ENCODE peak calls at places on chromosome 17, in seven cellular contexts. K, L, M, F, N, R and W are unnamed samples.

GRCh38 chr17:51087072-51087757 is 33.5 kb downstream of the SPAG9 start:
- DNase-seq in K (no peak), L (no peak), M (no peak), F (no peak), N (no peak), R (no peak), W (no peak)

GRCh38 chr17:48456584-48456983 is 26.6 kb upstream of the SKAP1 start:
- DNase-seq in K (peak), L (no peak), M (peak), F (no peak), N (no peak), R (no peak), W (no peak)

GRCh38 chr17:47205419-47205963 is 3.7 kb upstream of the MYL4 start:
- DNase-seq in K (no peak), L (peak), M (no peak), F (peak), N (peak), R (no peak), W (peak)

GRCh38 chr17:13031718-13032350 is 14.0 kb upstream of the ELAC2 start:
- DNase-seq in K (peak), L (peak), M (peak), F (peak), N (peak), R (peak), W (no peak)

GRCh38 chr17:10019941-10020403 is 114.9 kb upstream of the RCVRN start:
- DNase-seq in K (no peak), L (no peak), M (no peak), F (no peak), N (no peak), R (no peak), W (no peak)

GRCh38 chr17:69728816-69729215 is 314.3 kb downstream of the MAP2K6 start:
- DNase-seq in K (no peak), L (no peak), M (no peak), F (no peak), N (no peak), R (no peak), W (no peak)

GRCh38 chr17:78684026-78684425 is 98.0 kb downstream of the CYTH1 start:
- DNase-seq in K (no peak), L (no peak), M (no peak), F (no peak), N (no peak), R (no peak), W (no peak)

GRCh38 chr17:30922235-30922993 is 669 bp downstream of the ADAP2 start:
- DNase-seq in K (no peak), L (no peak), M (no peak), F (peak), N (peak), R (peak), W (no peak)

GRCh38 chr17:12712941-12713340 is 47.3 kb downstream of the MYOCD start:
- DNase-seq in K (no peak), L (no peak), M (no peak), F (no peak), N (no peak), R (no peak), W (no peak)

GRCh38 chr17:4519361-4519788 is 20.7 kb downstream of the SPNS2 start:
- DNase-seq in K (no peak), L (peak), M (no peak), F (peak), N (no peak), R (no peak), W (no peak)

GRCh38 chr17:80907281-80907680 is 84.4 kb upstream of the CHMP6 start:
- DNase-seq in K (no peak), L (no peak), M (no peak), F (no peak), N (no peak), R (no peak), W (no peak)

GRCh38 chr17:50542795-50543774 is 3.9 kb upstream of the SPATA20 start:
- DNase-seq in K (no peak), L (peak), M (peak), F (no peak), N (peak), R (no peak), W (no peak)

GRCh38 chr17:42536372-42537155 is 523 bp downstream of the NAGLU start:
- DNase-seq in K (peak), L (peak), M (peak), F (peak), N (peak), R (peak), W (peak)

GRCh38 chr17:78390241-78391050 is 12.0 kb downstream of the PGS1 start:
- DNase-seq in K (peak), L (no peak), M (peak), F (peak), N (no peak), R (no peak), W (no peak)

GRCh38 chr17:66952031-66952524 is 12.4 kb upstream of the CACNG4 start:
- DNase-seq in K (peak), L (peak), M (peak), F (no peak), N (peak), R (no peak), W (no peak)
- TF ChIP-seq EP300 in K (no peak), L (no peak), M (peak), F (no peak), N (no peak), R (no peak), W (no peak)

GRCh38 chr17:35537569-35538209 is at the start of gene SLFN12L:
- DNase-seq in K (peak), L (no peak), M (no peak), F (no peak), N (no peak), R (no peak), W (no peak)
- TF ChIP-seq POLR2A in K (no peak), L (no peak), M (no peak), F (no peak), N (no peak), R (no peak), W (no peak)

GRCh38 chr17:75785016-75785769 is 587 bp downstream of the UNK start:
- DNase-seq in K (peak), L (peak), M (no peak), F (peak), N (peak), R (peak), W (peak)
- TF ChIP-seq EP300 in K (peak), L (peak), M (no peak), F (peak), N (peak), R (peak), W (peak)

GRCh38 chr17:82244413-82245140 is 15.7 kb downstream of the SLC16A3 start:
- DNase-seq in K (no peak), L (no peak), M (peak), F (peak), N (peak), R (no peak), W (no peak)

GRCh38 chr17:82241926-82242697 is 13.3 kb downstream of the SLC16A3 start:
- DNase-seq in K (peak), L (no peak), M (no peak), F (peak), N (peak), R (peak), W (peak)

GRCh38 chr17:82242698-82242976 is 13.8 kb downstream of the SLC16A3 start:
- DNase-seq in K (no peak), L (no peak), M (no peak), F (peak), N (no peak), R (peak), W (no peak)

GRCh38 chr17:82243648-82244412 is 15.0 kb downstream of the SLC16A3 start:
- DNase-seq in K (no peak), L (no peak), M (no peak), F (peak), N (no peak), R (no peak), W (no peak)

GRCh38 chr17:82242977-82243647 is 14.3 kb downstream of the SLC16A3 start:
- DNase-seq in K (no peak), L (peak), M (peak), F (peak), N (peak), R (peak), W (peak)
- TF ChIP-seq POLR2A in K (no peak), L (no peak), M (no peak), F (no peak), N (no peak), R (no peak), W (peak)

GRCh38 chr17:60252459-60252858 is 102.7 kb downstream of the CA4 start:
- DNase-seq in K (no peak), L (no peak), M (no peak), F (no peak), N (no peak), R (no peak), W (no peak)
- TF ChIP-seq EP300 in K (no peak), L (no peak), M (no peak), F (no peak), N (no peak), R (no peak), W (no peak)

GRCh38 chr17:64499805-64500486 is 3.1 kb upstream of the POLG2 start:
- DNase-seq in K (no peak), L (no peak), M (peak), F (no peak), N (no peak), R (no peak), W (no peak)

GRCh38 chr17:64497565-64498035 is 746 bp upstream of the POLG2 start:
- DNase-seq in K (no peak), L (no peak), M (no peak), F (no peak), N (no peak), R (no peak), W (no peak)

GRCh38 chr17:64496786-64497564 is at the start of gene POLG2:
- DNase-seq in K (peak), L (peak), M (peak), F (peak), N (peak), R (peak), W (peak)

GRCh38 chr17:64500487-64500859 is 3.6 kb upstream of the POLG2 start:
- DNase-seq in K (no peak), L (no peak), M (no peak), F (no peak), N (no peak), R (no peak), W (no peak)

GRCh38 chr17:64498308-64499203 is 1.7 kb upstream of the POLG2 start:
- DNase-seq in K (no peak), L (no peak), M (no peak), F (no peak), N (no peak), R (no peak), W (no peak)
- TF ChIP-seq POLR2A in K (peak), L (no peak), M (no peak), F (no peak), N (no peak), R (no peak), W (no peak)

DNA sequence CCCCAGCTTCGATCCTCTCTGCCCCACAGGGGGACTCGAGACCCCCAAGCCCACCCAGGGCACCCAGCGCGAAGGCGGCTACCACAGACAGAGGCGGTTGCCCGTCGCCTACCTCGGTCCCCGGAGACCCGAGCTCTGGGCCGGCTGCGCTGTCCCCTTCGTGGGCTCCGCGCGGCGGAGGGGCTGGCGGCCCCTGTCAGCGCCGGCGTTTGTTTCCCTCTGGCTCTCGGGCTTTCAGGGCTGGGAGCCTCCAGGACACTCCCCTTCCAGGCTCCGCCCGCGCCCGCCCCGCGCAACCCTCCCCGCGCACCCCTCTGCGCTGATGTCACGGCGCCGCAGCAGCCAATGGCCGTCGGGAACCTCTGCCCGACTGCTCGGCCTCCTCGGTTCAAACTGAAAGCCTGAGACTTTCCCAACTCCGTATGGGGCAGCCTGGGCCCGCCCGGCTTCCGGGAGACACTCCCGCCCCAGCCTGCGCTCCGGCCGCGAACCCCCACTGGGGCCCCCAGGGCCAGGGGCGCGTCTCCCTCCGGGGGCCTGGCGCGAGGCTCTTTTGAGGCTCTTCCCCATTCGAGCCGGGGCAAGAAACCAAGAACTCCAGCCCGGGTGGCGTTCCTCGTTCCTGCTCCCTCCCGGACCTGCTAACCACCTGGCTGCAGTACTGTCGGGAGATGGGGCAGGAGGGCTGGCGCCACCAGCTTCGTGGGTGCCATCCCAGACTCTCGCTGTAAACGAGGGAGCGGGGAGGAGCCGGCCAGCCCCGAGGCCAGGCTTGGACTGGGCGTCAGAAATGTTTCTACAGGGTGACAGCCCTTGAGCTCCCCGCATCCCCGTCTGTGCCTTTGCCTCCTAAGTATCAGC is at the start of gene CDC42EP4:
- DNase-seq in K (peak), L (peak), M (peak), F (peak), N (peak), R (peak), W (peak)
- TF ChIP-seq EP300 in K (no peak), L (no peak), M (no peak), F (no peak), N (no peak), R (no peak), W (no peak)

DNA sequence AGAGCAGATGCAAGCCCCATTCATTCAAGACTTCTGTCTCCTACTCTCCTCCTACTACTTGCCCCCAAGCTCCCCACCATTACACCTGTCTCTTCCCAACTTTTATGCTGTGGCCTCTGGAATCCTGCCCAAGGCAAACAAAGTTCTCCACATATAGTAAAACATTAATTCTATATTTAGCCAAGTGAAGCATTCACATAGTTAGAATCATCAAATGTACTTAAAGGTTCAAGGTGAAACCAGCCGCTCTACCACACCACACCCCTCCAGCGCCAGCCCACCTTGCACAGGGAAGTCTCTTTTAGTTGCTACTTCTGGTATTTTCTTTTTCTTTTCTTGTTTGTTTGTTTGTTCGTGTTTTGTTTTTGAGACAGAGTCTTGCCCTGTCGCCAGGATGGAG is 25.4 kb upstream of the GUCY2D start:
- DNase-seq in K (no peak), L (no peak), M (no peak), F (peak), N (peak), R (no peak), W (no peak)
- TF ChIP-seq POLR2A in K (no peak), L (no peak), M (no peak), F (no peak), N (no peak), R (no peak), W (no peak)

DNA sequence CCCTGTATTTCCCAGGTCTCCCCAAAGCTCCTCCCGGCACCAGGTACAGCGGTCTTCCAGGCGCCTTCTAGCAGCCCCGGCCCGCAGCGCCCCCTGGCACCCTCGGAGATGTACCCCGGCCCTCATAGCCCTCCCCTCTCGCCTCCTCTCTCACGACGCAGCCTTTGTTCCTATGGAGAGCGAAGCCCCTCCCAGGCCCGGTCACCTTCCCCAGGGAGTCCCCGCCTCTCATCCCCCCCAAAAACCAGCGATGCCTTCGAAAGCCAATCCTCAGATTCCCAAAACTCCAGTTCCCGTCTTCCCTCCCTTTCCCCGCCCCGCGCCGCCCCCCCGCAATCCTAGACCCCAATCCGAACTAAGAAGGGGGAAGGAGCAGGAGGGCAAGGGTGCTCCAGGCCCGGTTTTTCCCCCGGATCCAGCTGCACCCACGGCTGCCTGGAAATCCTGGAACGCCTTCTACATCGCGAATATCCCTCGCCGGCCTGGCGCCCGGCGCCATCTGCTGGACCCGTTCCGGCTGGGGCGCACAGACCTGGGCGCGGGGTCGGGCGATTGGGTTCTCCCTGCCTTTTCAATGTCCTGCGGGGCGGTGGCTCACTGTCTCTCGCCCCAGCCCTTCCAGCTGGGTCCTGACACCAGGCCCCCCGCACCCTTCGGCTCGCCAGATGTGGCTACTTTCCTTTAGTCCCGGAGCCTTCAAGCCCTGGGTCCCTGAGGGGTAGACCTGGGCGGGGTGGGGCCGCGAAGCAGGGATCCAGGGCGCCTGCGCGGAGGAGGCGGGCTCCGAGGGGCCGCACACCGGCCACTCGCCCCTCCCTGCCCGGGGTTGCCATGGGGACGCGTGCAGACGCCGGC is at the start of gene DNAH2:
- DNase-seq in K (peak), L (peak), M (peak), F (peak), N (peak), R (peak), W (peak)
- TF ChIP-seq EP300 in K (no peak), L (no peak), M (no peak), F (no peak), N (no peak), R (no peak), W (no peak)